ENCODE peak calls at places on chromosomes 13 and 19, in six cellular contexts. Q, H, M, Y, Z and S are unnamed samples.

GRCh38 chr19:54162241-54162805 is 2.8 kb upstream of the LENG1 start:
- DNase-seq in Q (peak), H (peak), M (peak), Y (peak), Z (peak), S (peak)

GRCh38 chr19:28468701-28469459 is 744.1 kb downstream of the UQCRFS1 start:
- DNase-seq in Q (no peak), H (no peak), M (peak), Y (no peak), Z (no peak), S (peak)

GRCh38 chr13:108322206-108322824 is 52.8 kb downstream of the TNFSF13B start:
- DNase-seq in Q (no peak), H (peak), M (peak), Y (peak), Z (no peak), S (peak)

GRCh38 chr13:83286737-83287136 is 595.5 kb downstream of the SLITRK1 start:
- DNase-seq in Q (no peak), H (no peak), M (no peak), Y (no peak), Z (no peak), S (peak)

GRCh38 chr13:111110054-111110453 is 5.1 kb upstream of the ARHGEF7 start:
- DNase-seq in Q (no peak), H (no peak), M (no peak), Y (no peak), Z (no peak), S (no peak)

GRCh38 chr13:110854866-110855265 is 60.0 kb downstream of the ANKRD10 start:
- DNase-seq in Q (no peak), H (no peak), M (no peak), Y (no peak), Z (no peak), S (no peak)

GRCh38 chr19:51593138-51593890 is 22.2 kb downstream of the ZNF175 start:
- DNase-seq in Q (no peak), H (no peak), M (no peak), Y (no peak), Z (no peak), S (no peak)

GRCh38 chr13:100835695-100836094 is 161.1 kb upstream of the TMTC4 start:
- DNase-seq in Q (no peak), H (no peak), M (no peak), Y (no peak), Z (no peak), S (no peak)

GRCh38 chr13:41548031-41548430 is 90.7 kb downstream of the RGCC start:
- DNase-seq in Q (no peak), H (no peak), M (no peak), Y (no peak), Z (no peak), S (no peak)

GRCh38 chr19:4581381-4582111 is 22.1 kb upstream of the SEMA6B start:
- DNase-seq in Q (no peak), H (no peak), M (no peak), Y (peak), Z (no peak), S (peak)

GRCh38 chr13:21686761-21687391 is 16.0 kb downstream of the FGF9 start:
- DNase-seq in Q (no peak), H (no peak), M (no peak), Y (no peak), Z (no peak), S (no peak)

GRCh38 chr13:32056316-32056715 is 24.7 kb downstream of the FRY start:
- DNase-seq in Q (no peak), H (no peak), M (no peak), Y (no peak), Z (no peak), S (no peak)

GRCh38 chr19:1266818-1267440 is 2.2 kb upstream of the CIRBP start:
- DNase-seq in Q (peak), H (no peak), M (no peak), Y (peak), Z (peak), S (no peak)

GRCh38 chr13:52980695-52981094 is 47.9 kb upstream of the OLFM4 start:
- DNase-seq in Q (no peak), H (no peak), M (no peak), Y (no peak), Z (no peak), S (no peak)

GRCh38 chr13:50365683-50366391 is 350.6 kb downstream of the KCNRG start:
- DNase-seq in Q (no peak), H (no peak), M (no peak), Y (no peak), Z (no peak), S (peak)

GRCh38 chr13:110157718-110158117 is 149.2 kb downstream of the COL4A1 start:
- DNase-seq in Q (no peak), H (peak), M (no peak), Y (no peak), Z (no peak), S (no peak)

GRCh38 chr19:33214621-33215020 is 11.0 kb downstream of the SLC7A10 start:
- DNase-seq in Q (no peak), H (no peak), M (peak), Y (peak), Z (no peak), S (peak)

GRCh38 chr13:49597043-49597669 is 11.8 kb upstream of the RCBTB1 start:
- DNase-seq in Q (no peak), H (no peak), M (no peak), Y (no peak), Z (no peak), S (no peak)

GRCh38 chr13:106917024-106917491 is 349.1 kb upstream of the ARGLU1 start:
- DNase-seq in Q (no peak), H (no peak), M (no peak), Y (no peak), Z (no peak), S (peak)

GRCh38 chr13:106916329-106916728 is 348.4 kb upstream of the ARGLU1 start:
- DNase-seq in Q (no peak), H (no peak), M (peak), Y (no peak), Z (no peak), S (peak)

GRCh38 chr13:106917673-106918652 is 350.0 kb upstream of the ARGLU1 start:
- DNase-seq in Q (peak), H (peak), M (peak), Y (peak), Z (peak), S (peak)

GRCh38 chr13:106919638-106920037 is 351.7 kb upstream of the ARGLU1 start:
- DNase-seq in Q (peak), H (no peak), M (peak), Y (no peak), Z (no peak), S (no peak)

DNA sequence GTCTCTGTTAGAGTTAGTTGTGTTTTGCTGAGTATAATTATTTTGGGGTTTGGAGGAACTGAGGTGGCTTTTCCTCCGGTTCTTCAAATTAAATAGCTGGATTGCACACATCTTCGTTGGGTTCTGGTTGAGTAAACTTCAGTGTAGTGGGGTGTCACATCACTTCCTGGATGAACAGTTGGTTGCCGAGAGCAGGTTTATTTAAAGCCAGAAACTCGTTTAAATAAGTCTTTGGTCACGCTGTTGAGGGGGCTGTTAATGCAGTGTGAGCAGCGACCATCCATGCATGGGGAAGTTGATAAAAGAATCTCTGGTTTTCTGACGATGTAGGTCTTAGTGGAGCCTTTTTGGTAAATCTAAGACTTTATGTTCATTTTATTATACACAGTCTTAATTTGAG is 351.2 kb upstream of the ARGLU1 start:
- DNase-seq in Q (no peak), H (no peak), M (peak), Y (no peak), Z (no peak), S (peak)
- H3K4me3 ChIP-seq in Q (no peak), H (no peak), M (peak), Y (no peak), Z (no peak), S (no peak)

GRCh38 chr13:46329624-46330023 is 57.4 kb downstream of the RUBCNL start:
- DNase-seq in Q (no peak), H (no peak), M (no peak), Y (no peak), Z (no peak), S (no peak)
- H3K4me3 ChIP-seq in Q (no peak), H (no peak), M (no peak), Y (no peak), Z (no peak), S (no peak)

GRCh38 chr13:78596701-78597550 is 6.4 kb downstream of the POU4F1 start:
- DNase-seq in Q (peak), H (no peak), M (no peak), Y (no peak), Z (no peak), S (peak)

GRCh38 chr13:78595458-78595818 is 7.9 kb downstream of the POU4F1 start:
- DNase-seq in Q (no peak), H (no peak), M (no peak), Y (no peak), Z (no peak), S (no peak)

GRCh38 chr13:78598382-78598781 is 5.0 kb downstream of the POU4F1 start:
- DNase-seq in Q (no peak), H (no peak), M (no peak), Y (no peak), Z (no peak), S (no peak)

GRCh38 chr13:78593652-78594494 is 9.5 kb downstream of the POU4F1 start:
- DNase-seq in Q (no peak), H (no peak), M (no peak), Y (no peak), Z (no peak), S (no peak)

GRCh38 chr13:78595819-78596700 is 7.3 kb downstream of the POU4F1 start:
- DNase-seq in Q (peak), H (no peak), M (no peak), Y (peak), Z (no peak), S (peak)
- H3K4me3 ChIP-seq in Q (no peak), H (no peak), M (peak), Y (peak), Z (no peak), S (peak)

GRCh38 chr19:7819337-7819736 is 10.7 kb upstream of the EVI5L start:
- DNase-seq in Q (no peak), H (no peak), M (no peak), Y (no peak), Z (no peak), S (no peak)

GRCh38 chr19:7811989-7812388 is 18.0 kb upstream of the EVI5L start:
- DNase-seq in Q (no peak), H (no peak), M (no peak), Y (no peak), Z (no peak), S (no peak)

GRCh38 chr19:7818806-7819205 is 11.2 kb upstream of the EVI5L start:
- DNase-seq in Q (no peak), H (no peak), M (no peak), Y (no peak), Z (no peak), S (no peak)

GRCh38 chr19:7817801-7818200 is 12.2 kb upstream of the EVI5L start:
- DNase-seq in Q (no peak), H (no peak), M (no peak), Y (no peak), Z (no peak), S (no peak)

GRCh38 chr19:7815325-7815724 is 14.7 kb upstream of the EVI5L start:
- DNase-seq in Q (no peak), H (no peak), M (no peak), Y (no peak), Z (no peak), S (no peak)
- H3K4me3 ChIP-seq in Q (no peak), H (no peak), M (no peak), Y (no peak), Z (no peak), S (no peak)

DNA sequence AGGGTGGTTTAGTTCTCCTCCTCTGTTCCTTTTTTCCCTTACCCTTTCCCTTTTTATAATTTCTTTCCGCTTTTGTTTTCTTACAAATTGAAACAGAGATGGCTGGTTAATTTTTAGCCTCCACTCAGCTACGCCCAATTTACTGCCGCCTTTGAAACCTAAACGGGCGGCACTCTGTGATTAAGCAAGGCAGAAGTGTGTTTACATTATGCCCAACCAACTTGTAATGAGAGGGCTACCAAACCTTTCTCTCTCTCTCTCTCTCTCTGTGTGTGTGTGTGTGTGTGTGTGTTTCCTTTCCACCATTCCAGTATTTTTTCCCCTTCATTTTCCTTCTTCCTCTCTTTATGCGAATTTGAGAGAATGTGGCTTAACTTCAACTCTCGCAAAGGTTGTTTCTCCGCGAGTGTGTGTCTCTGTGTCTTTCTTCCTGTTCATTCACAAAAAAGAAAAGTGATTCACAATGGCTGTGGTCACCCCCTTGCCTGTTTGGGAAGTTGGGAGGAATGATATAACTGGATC is 31.3 kb downstream of the NFIX start:
- DNase-seq in Q (no peak), H (no peak), M (no peak), Y (no peak), Z (peak), S (peak)
- H3K4me3 ChIP-seq in Q (peak), H (no peak), M (no peak), Y (no peak), Z (peak), S (peak)

GRCh38 chr19:8334458-8335342 is 8.4 kb downstream of the KANK3 start:
- DNase-seq in Q (no peak), H (peak), M (no peak), Y (peak), Z (no peak), S (peak)
- H3K4me3 ChIP-seq in Q (peak), H (peak), M (peak), Y (peak), Z (peak), S (no peak)